ENCODE peak calls at places on chromosomes 1 and 21, in eight cellular contexts. P is uterus; Q is stimulated activated CD4-positive, alpha-beta T cell treated with anti-CD3 and anti-CD28 coated beads, Interleukin-15, amount 100 ng/mL, for 1 hour; G is Right ventricle myocardium superior; V is iPS DF 19.7; I is astrocyte; X is HEK293T; U is left ventricle myocardium inferior. Z is an unnamed sample.

GRCh38 chr1:234624718-234625117 is 14.7 kb upstream of the IRF2BP2 start:
- DNase-seq in P (no peak), Q (no peak), G (no peak), V (no peak), I (no peak), X (no peak), U (no peak), Z (no peak)

GRCh38 chr21:40947713-40948112 is 100.8 kb upstream of the DSCAM start:
- DNase-seq in P (no peak), Q (no peak), G (no peak), V (no peak), I (no peak), X (no peak), U (no peak), Z (no peak)

GRCh38 chr1:187244623-187245022 is 415.9 kb downstream of the PLA2G4A start:
- DNase-seq in P (no peak), Q (no peak), G (no peak), V (no peak), I (peak), X (no peak), U (no peak), Z (no peak)

GRCh38 chr21:34965200-34966174 is 83.6 kb downstream of the RUNX1 start:
- DNase-seq in P (no peak), Q (no peak), G (no peak), V (no peak), I (peak), X (no peak), U (no peak), Z (peak)

GRCh38 chr1:22285545-22286396 is 142.9 kb upstream of the WNT4 start:
- DNase-seq in P (peak), Q (no peak), G (no peak), V (no peak), I (no peak), X (no peak), U (no peak), Z (no peak)

GRCh38 chr21:36483095-36483494 is 3.2 kb upstream of the CLDN14 start:
- DNase-seq in P (no peak), Q (no peak), G (no peak), V (no peak), I (no peak), X (no peak), U (no peak), Z (no peak)

GRCh38 chr1:215797859-215798258 is 230.8 kb downstream of the KCTD3 start:
- DNase-seq in P (no peak), Q (no peak), G (no peak), V (no peak), I (no peak), X (no peak), U (no peak), Z (no peak)

GRCh38 chr1:198937231-198938031 is 298.6 kb downstream of the PTPRC start:
- DNase-seq in P (no peak), Q (no peak), G (no peak), V (peak), I (peak), X (peak), U (no peak), Z (peak)

GRCh38 chr1:230110971-230111370 is 43.9 kb downstream of the GALNT2 start:
- DNase-seq in P (no peak), Q (no peak), G (no peak), V (no peak), I (no peak), X (no peak), U (no peak), Z (no peak)

GRCh38 chr21:45404726-45405270 is at the start of gene COL18A1:
- DNase-seq in P (peak), Q (no peak), G (peak), V (no peak), I (no peak), X (peak), U (peak), Z (no peak)

GRCh38 chr21:46608672-46609111 is 3.8 kb upstream of the S100B start:
- DNase-seq in P (no peak), Q (no peak), G (no peak), V (no peak), I (no peak), X (no peak), U (no peak), Z (no peak)

GRCh38 chr1:225849905-225850304 is 32.3 kb downstream of the TMEM63A start:
- DNase-seq in P (peak), Q (no peak), G (peak), V (no peak), I (no peak), X (no peak), U (no peak), Z (no peak)

GRCh38 chr1:223810586-223810985 is 35.2 kb downstream of the TP53BP2 start:
- DNase-seq in P (no peak), Q (no peak), G (no peak), V (no peak), I (peak), X (no peak), U (no peak), Z (no peak)

GRCh38 chr1:91609571-91609970 is 108.9 kb downstream of the CDC7 start:
- DNase-seq in P (no peak), Q (no peak), G (no peak), V (no peak), I (peak), X (no peak), U (no peak), Z (no peak)

GRCh38 chr1:86913399-86913895 is 479 bp downstream of the SELENOF start:
- DNase-seq in P (no peak), Q (no peak), G (no peak), V (no peak), I (peak), X (no peak), U (no peak), Z (no peak)

GRCh38 chr1:38038836-38039235 is 7.8 kb downstream of the POU3F1 start:
- DNase-seq in P (no peak), Q (no peak), G (no peak), V (no peak), I (peak), X (no peak), U (no peak), Z (no peak)

Z was measured in CD14-positive monocyte.